ENCODE peak calls at places on chromosomes 3 and 15, in nine cellular contexts. K is Panc1, M is AG10803, U is RWPE2, I is BJ, F is choroid plexus epithelial cell, G is RWPE1, N is Calu3, T is cardiac fibroblast. P is an unnamed sample.

GRCh38 chr3:193744822-193745684 is 152.0 kb downstream of the OPA1 start:
- DNase-seq in K (no peak), M (no peak), U (no peak), I (no peak), F (peak), G (no peak), N (no peak), T (peak), P (no peak)

GRCh38 chr3:58231666-58232065 is 5.9 kb upstream of the ABHD6 start:
- DNase-seq in K (no peak), M (no peak), U (no peak), I (no peak), F (no peak), G (no peak), N (no peak), T (no peak), P (no peak)

GRCh38 chr3:57228734-57229505 is 1.4 kb downstream of the APPL1 start:
- DNase-seq in K (no peak), M (peak), U (no peak), I (no peak), F (peak), G (peak), N (no peak), T (peak), P (no peak)

GRCh38 chr15:74964794-74965193 is 8.2 kb upstream of the RPP25 start:
- DNase-seq in K (no peak), M (peak), U (no peak), I (no peak), F (peak), G (no peak), N (no peak), T (peak), P (no peak)

GRCh38 chr15:88664151-88664778 is 25.4 kb downstream of the ISG20 start:
- DNase-seq in K (no peak), M (no peak), U (peak), I (no peak), F (peak), G (no peak), N (peak), T (peak), P (no peak)

GRCh38 chr3:16665282-16665741 is 60.1 kb upstream of the DAZL start:
- DNase-seq in K (no peak), M (peak), U (no peak), I (no peak), F (peak), G (no peak), N (peak), T (peak), P (no peak)

GRCh38 chr3:167736264-167736787 is 805 bp downstream of the SERPINI1 start:
- DNase-seq in K (no peak), M (no peak), U (no peak), I (no peak), F (no peak), G (no peak), N (no peak), T (no peak), P (no peak)

GRCh38 chr3:195129644-195130492 is 141.1 kb downstream of the XXYLT1 start:
- DNase-seq in K (no peak), M (no peak), U (no peak), I (no peak), F (peak), G (no peak), N (no peak), T (peak), P (no peak)

GRCh38 chr15:52466134-52466701 is 62.5 kb downstream of the MYO5A start:
- DNase-seq in K (no peak), M (no peak), U (no peak), I (no peak), F (no peak), G (no peak), N (no peak), T (no peak), P (no peak)

GRCh38 chr15:65795663-65796201 is 3.6 kb upstream of the DENND4A start:
- DNase-seq in K (no peak), M (no peak), U (no peak), I (no peak), F (no peak), G (no peak), N (no peak), T (no peak), P (no peak)

GRCh38 chr3:154904328-154904727 is 175.8 kb upstream of the MME start:
- DNase-seq in K (no peak), M (peak), U (no peak), I (no peak), F (peak), G (peak), N (peak), T (peak), P (no peak)

GRCh38 chr3:195119461-195120198 is 151.3 kb downstream of the XXYLT1 start:
- DNase-seq in K (no peak), M (peak), U (no peak), I (peak), F (peak), G (peak), N (no peak), T (peak), P (no peak)

GRCh38 chr3:184724662-184725061 is 12.8 kb upstream of the MAGEF1 start:
- DNase-seq in K (no peak), M (no peak), U (no peak), I (no peak), F (no peak), G (no peak), N (no peak), T (no peak), P (no peak)

GRCh38 chr3:178223876-178224275 is 312.4 kb upstream of the KCNMB2 start:
- DNase-seq in K (no peak), M (peak), U (no peak), I (no peak), F (peak), G (no peak), N (no peak), T (no peak), P (no peak)

GRCh38 chr3:14725015-14725431 is 50.1 kb downstream of the C3orf20 start:
- DNase-seq in K (no peak), M (peak), U (no peak), I (peak), F (peak), G (no peak), N (no peak), T (peak), P (no peak)

GRCh38 chr15:67504796-67505195 is 16.1 kb upstream of the C15orf61 start:
- DNase-seq in K (no peak), M (peak), U (no peak), I (peak), F (no peak), G (no peak), N (no peak), T (no peak), P (no peak)

GRCh38 chr15:56126409-56126808 is 117.3 kb downstream of the RFX7 start:
- DNase-seq in K (no peak), M (no peak), U (no peak), I (no peak), F (no peak), G (no peak), N (no peak), T (no peak), P (no peak)

GRCh38 chr15:56128081-56128480 is 115.6 kb downstream of the RFX7 start:
- DNase-seq in K (no peak), M (no peak), U (no peak), I (no peak), F (no peak), G (no peak), N (no peak), T (no peak), P (no peak)

DNA sequence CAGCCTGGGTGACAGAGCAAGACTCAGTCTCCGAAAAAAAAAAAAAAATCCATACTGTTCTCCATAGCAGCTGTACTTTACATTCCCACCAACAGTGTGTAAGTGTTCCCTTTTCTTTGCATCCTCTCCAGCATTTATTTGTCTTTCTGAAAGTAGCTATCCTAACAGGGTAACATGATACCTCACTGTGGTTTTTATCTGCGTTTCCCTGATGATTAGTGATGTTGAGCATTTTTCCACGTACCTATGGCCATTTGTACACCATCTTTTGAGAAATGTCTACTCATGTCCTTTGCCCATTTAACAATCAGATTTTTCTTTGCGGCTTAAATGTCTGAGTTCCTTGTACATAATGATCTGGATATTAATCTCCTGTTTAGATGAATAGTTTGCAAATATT is 119.3 kb downstream of the RFX7 start:
- DNase-seq in K (no peak), M (no peak), U (no peak), I (no peak), F (peak), G (no peak), N (no peak), T (no peak), P (no peak)
- TF ChIP-seq CTCF in K (no peak), M (no peak), U (no peak), I (no peak), F (no peak), G (no peak), N (no peak), T (no peak), P (no peak)

GRCh38 chr3:197750396-197750831 is 731 bp downstream of the FYTTD1 start:
- DNase-seq in K (no peak), M (peak), U (peak), I (no peak), F (peak), G (peak), N (peak), T (peak), P (peak)

GRCh38 chr3:197756704-197757103 is 7.0 kb downstream of the FYTTD1 start:
- DNase-seq in K (no peak), M (no peak), U (no peak), I (no peak), F (no peak), G (no peak), N (no peak), T (no peak), P (no peak)

GRCh38 chr3:197752107-197752506 is 2.4 kb downstream of the FYTTD1 start:
- DNase-seq in K (no peak), M (no peak), U (no peak), I (no peak), F (no peak), G (no peak), N (no peak), T (no peak), P (no peak)

GRCh38 chr3:197750863-197751737 is 1.4 kb downstream of the FYTTD1 start:
- DNase-seq in K (no peak), M (peak), U (no peak), I (no peak), F (peak), G (peak), N (peak), T (peak), P (no peak)

DNA sequence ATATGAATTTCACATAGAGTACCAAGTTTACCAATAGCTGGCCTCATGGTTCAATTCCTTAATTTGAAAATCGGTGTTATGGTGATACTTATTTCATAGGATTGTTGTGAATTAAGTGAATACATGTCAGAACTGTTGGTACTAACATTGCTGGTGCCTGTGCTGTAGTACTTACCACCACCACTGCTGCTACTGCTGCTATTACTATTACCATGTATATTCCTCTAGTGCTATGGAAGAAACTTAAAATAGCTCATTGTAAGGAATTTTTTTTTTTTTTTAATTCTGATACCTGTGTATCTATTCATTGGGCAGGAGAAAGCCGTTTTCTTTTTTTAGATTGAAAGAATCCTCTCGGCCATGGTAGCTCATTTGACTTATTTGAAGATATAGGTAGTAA is 3.6 kb downstream of the FYTTD1 start:
- DNase-seq in K (no peak), M (no peak), U (no peak), I (no peak), F (peak), G (no peak), N (no peak), T (no peak), P (no peak)
- TF ChIP-seq CTCF in K (no peak), M (peak), U (no peak), I (peak), F (peak), G (no peak), N (no peak), T (no peak), P (no peak)

GRCh38 chr3:64533565-64534317 is 154.1 kb downstream of the ADAMTS9 start:
- DNase-seq in K (peak), M (peak), U (peak), I (peak), F (peak), G (peak), N (peak), T (peak), P (no peak)

DNA sequence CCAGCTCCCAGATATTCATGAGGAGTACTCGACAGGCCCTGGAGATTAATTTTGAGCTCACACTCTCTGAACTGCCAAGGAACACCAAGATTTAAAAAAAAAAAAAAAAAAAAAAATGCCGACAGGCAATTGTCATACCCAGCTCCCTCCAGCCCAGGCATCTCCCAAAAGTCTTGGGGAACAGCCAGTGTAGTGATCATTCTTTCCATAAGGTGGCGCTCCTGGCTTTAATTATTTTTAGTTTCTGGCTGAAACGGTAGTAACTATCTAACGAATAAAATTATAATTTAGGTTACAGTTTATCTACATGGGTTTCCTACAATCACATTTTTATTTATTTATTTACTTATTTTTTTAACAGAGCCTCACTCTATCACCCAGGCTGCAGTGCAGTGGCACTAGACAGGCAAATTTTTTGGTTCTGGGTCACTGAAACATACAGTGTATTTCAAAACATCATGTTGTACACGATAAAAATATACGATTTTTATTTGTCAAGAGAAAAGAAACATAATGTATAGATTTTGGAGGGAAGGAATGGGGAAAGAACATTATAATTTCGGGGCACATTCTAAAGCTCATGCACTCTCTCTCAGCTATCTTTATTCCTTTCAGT is 157.3 kb downstream of the ADAMTS9 start:
- DNase-seq in K (peak), M (peak), U (no peak), I (peak), F (peak), G (peak), N (peak), T (peak), P (no peak)
- TF ChIP-seq CTCF in K (peak), M (peak), U (peak), I (peak), F (peak), G (peak), N (peak), T (peak), P (no peak)

DNA sequence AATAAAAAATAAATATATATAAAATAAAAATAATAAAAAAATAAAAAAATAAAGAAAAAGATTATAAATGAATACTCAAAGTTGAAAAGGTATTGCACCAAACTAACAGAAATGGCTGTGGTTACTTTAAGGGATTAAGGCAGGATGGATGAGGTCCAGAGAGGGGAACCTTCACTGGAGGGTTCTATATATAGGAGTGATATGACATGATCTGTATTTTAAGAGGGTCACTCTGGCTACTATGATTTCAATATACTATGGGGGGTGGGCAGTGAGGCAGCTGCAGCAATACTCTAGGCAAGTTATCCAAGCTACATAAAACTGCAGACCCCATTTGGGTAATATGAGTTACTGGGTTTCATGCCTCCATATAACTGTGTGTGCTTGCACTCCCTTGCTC is 24.6 kb downstream of the ACAD11 start:
- DNase-seq in K (no peak), M (no peak), U (no peak), I (no peak), F (no peak), G (no peak), N (no peak), T (no peak), P (no peak)
- TF ChIP-seq CTCF in K (no peak), M (no peak), U (no peak), I (no peak), F (no peak), G (no peak), N (no peak), T (no peak), P (no peak)

DNA sequence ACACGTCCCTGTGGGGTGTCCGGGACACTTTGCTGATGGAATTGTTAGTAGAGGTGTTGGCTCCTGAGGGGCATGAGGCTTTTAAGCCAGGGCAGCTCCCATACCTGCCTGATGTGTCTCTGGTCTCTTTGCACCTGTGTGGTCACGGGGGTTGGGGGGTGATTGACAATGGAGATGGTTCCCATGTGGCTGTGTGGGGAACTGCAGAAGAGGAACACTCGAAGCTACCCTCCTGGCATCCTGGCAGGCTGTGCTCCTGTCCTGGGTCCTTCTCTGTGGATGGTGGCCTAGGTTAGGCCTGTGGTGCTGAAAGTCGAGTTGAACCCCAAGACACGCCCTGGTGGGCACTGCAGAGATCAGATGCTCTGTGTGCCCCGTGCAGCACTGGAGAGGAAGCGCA is 73.4 kb downstream of the HMCES start:
- DNase-seq in K (no peak), M (no peak), U (no peak), I (no peak), F (no peak), G (no peak), N (peak), T (no peak), P (no peak)
- TF ChIP-seq CTCF in K (no peak), M (peak), U (no peak), I (no peak), F (peak), G (no peak), N (peak), T (peak), P (no peak)

DNA sequence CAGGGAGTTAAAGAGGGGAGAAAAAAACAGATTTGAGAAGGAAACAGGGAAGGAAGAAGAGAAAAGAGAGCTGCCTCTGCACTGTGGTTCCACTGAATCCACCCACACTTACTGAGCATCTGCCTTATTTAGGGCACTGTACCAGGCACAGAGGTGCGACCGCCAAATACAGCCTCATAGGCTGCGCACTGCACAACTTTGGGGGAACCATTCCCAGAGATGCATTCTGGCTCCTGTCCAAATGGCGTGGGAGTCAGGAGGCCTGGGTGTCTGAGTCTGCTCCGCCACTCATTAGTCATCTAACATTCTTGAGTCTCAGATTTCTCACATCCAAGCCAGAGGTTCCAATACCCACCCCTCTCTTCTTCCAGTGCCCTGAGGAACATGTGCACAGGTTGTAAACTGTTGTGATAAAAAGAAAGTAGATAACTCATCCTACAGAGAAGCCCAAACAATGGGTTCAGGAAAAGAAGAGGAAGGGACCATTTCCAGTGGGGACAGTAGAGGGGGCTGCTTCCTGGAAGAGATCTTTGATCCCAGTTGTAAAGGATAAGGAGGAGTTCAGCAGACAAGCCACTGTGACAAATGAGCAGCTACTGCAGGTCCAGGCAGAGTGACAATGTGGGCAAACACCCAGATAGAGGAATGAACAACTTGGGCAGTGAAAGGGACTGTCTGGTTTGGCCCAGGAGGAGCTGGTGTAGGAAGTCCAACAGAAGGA is 254.6 kb downstream of the UACA start:
- DNase-seq in K (peak), M (peak), U (peak), I (no peak), F (peak), G (peak), N (peak), T (peak), P (no peak)
- TF ChIP-seq CTCF in K (no peak), M (no peak), U (peak), I (peak), F (peak), G (no peak), N (no peak), T (no peak), P (no peak)

DNA sequence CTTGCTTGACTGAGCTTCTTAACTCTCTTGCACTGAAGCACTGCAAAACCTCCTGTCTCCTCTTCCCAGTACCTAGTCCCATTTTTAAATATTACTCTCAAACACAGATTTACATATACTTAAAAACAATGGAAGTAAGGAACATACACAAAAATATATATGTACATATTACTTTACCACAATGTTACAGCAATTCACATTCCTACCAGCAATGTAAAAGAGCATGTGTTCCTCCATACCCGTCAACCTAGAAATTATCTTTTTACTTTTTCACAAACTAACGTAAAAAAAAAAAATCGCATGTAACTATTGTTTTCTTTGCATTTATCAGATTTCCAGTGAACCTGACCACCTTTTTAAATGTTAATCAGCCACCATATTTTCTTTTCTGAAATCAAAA is 60.4 kb downstream of the RYK start:
- DNase-seq in K (no peak), M (no peak), U (no peak), I (no peak), F (peak), G (no peak), N (no peak), T (no peak), P (no peak)
- TF ChIP-seq CTCF in K (no peak), M (peak), U (no peak), I (no peak), F (no peak), G (no peak), N (no peak), T (peak), P (no peak)

GRCh38 chr15:100002787-100003536 is 269.7 kb upstream of the LYSMD4 start:
- DNase-seq in K (no peak), M (no peak), U (peak), I (no peak), F (no peak), G (no peak), N (no peak), T (no peak), P (no peak)
- TF ChIP-seq CTCF in K (no peak), M (no peak), U (no peak), I (no peak), F (no peak), G (no peak), N (no peak), T (no peak), P (no peak)